ENCODE peak calls at places on chromosomes 16 and 17, in four cellular contexts. One of them, this sample, is unnamed. For H3K4me1, the result is how much of the 10 kb centered on the place peaks cover.

GRCh38 chr17:38654411-38655398 is 20.1 kb downstream of the EPOP start:
- DNase-seq in breast epithelium: no peak
- DNase-seq in stomach: no peak
- DNase-seq in keratinocyte: no peak
- DNase-seq in this sample: no peak

GRCh38 chr16:75946058-75946457 is 219.8 kb upstream of the CPHXL start:
- DNase-seq in breast epithelium: no peak
- DNase-seq in stomach: no peak
- DNase-seq in keratinocyte: no peak
- DNase-seq in this sample: no peak

GRCh38 chr17:48626470-48627241 is 498 bp upstream of the HOXB9 start:
- DNase-seq in breast epithelium: no peak
- DNase-seq in stomach: no peak
- DNase-seq in keratinocyte: no peak
- DNase-seq in this sample: no peak

GRCh38 chr17:79711715-79712305 is 18.9 kb upstream of the ENPP7 start:
- DNase-seq in breast epithelium: peak
- DNase-seq in stomach: no peak
- DNase-seq in keratinocyte: no peak
- DNase-seq in this sample: no peak

GRCh38 chr17:64777413-64778101 is 115.5 kb upstream of the SMURF2 start:
- DNase-seq in breast epithelium: no peak
- DNase-seq in stomach: no peak
- DNase-seq in keratinocyte: no peak
- DNase-seq in this sample: peak

GRCh38 chr16:47887496-47887895 is 268.3 kb downstream of the ABCC12 start:
- DNase-seq in breast epithelium: no peak
- DNase-seq in stomach: no peak
- DNase-seq in keratinocyte: peak
- DNase-seq in this sample: no peak

GRCh38 chr16:83715217-83715920 is 92.4 kb upstream of the HSBP1 start:
- DNase-seq in breast epithelium: no peak
- DNase-seq in stomach: peak
- DNase-seq in keratinocyte: no peak
- DNase-seq in this sample: peak

GRCh38 chr17:63701477-63702222 is 1.7 kb upstream of the LIMD2 start:
- DNase-seq in breast epithelium: no peak
- DNase-seq in stomach: peak
- DNase-seq in keratinocyte: no peak
- DNase-seq in this sample: no peak

GRCh38 chr16:63323055-63323454 is 1286.8 kb upstream of the CDH8 start:
- DNase-seq in breast epithelium: no peak
- DNase-seq in stomach: no peak
- DNase-seq in keratinocyte: no peak
- DNase-seq in this sample: no peak

GRCh38 chr17:70006159-70006558 is 68.9 kb upstream of the KCNJ16 start:
- DNase-seq in breast epithelium: no peak
- DNase-seq in stomach: no peak
- DNase-seq in keratinocyte: no peak
- DNase-seq in this sample: no peak

GRCh38 chr17:41512789-41513547 is 5.7 kb downstream of the KRT15 start:
- DNase-seq in breast epithelium: no peak
- DNase-seq in stomach: no peak
- DNase-seq in keratinocyte: no peak
- DNase-seq in this sample: no peak

GRCh38 chr17:6232768-6233130 is 162.6 kb downstream of the WSCD1 start:
- DNase-seq in breast epithelium: no peak
- DNase-seq in stomach: no peak
- DNase-seq in keratinocyte: no peak
- DNase-seq in this sample: no peak

GRCh38 chr16:71249399-71249798 is 18.9 kb upstream of the HYDIN start:
- DNase-seq in breast epithelium: no peak
- DNase-seq in stomach: no peak
- DNase-seq in keratinocyte: no peak
- DNase-seq in this sample: no peak

GRCh38 chr16:83970430-83970815 is 2.4 kb downstream of the NECAB2 start:
- DNase-seq in breast epithelium: no peak
- DNase-seq in stomach: no peak
- DNase-seq in keratinocyte: no peak
- DNase-seq in this sample: no peak

GRCh38 chr16:87965973-87966667 is 14.9 kb downstream of the BANP start:
- DNase-seq in breast epithelium: no peak
- DNase-seq in stomach: no peak
- DNase-seq in keratinocyte: no peak
- DNase-seq in this sample: no peak

GRCh38 chr16:76176153-76176552 is 101.0 kb upstream of the CNTNAP4 start:
- DNase-seq in breast epithelium: no peak
- DNase-seq in stomach: no peak
- DNase-seq in keratinocyte: no peak
- DNase-seq in this sample: no peak

GRCh38 chr16:19774024-19774423 is 56.0 kb downstream of the IQCK start:
- DNase-seq in breast epithelium: no peak
- DNase-seq in stomach: no peak
- DNase-seq in keratinocyte: no peak
- DNase-seq in this sample: no peak

GRCh38 chr16:65071371-65072311 is 50.2 kb downstream of the CDH11 start:
- DNase-seq in breast epithelium: no peak
- DNase-seq in stomach: no peak
- DNase-seq in keratinocyte: no peak
- DNase-seq in this sample: peak

GRCh38 chr17:38540514-38540913 is 65.2 kb downstream of the SRCIN1 start:
- DNase-seq in breast epithelium: no peak
- DNase-seq in stomach: no peak
- DNase-seq in keratinocyte: no peak
- DNase-seq in this sample: no peak

GRCh38 chr16:87426423-87427215 is 34.5 kb downstream of the MAP1LC3B start:
- DNase-seq in breast epithelium: no peak
- DNase-seq in stomach: no peak
- DNase-seq in keratinocyte: no peak
- DNase-seq in this sample: no peak

GRCh38 chr17:40242774-40243173 is 23.7 kb downstream of the WIPF2 start:
- DNase-seq in breast epithelium: no peak
- DNase-seq in stomach: no peak
- DNase-seq in keratinocyte: no peak
- DNase-seq in this sample: no peak

GRCh38 chr17:66782866-66783265 is 52.1 kb upstream of the CACNG5 start:
- DNase-seq in breast epithelium: no peak
- DNase-seq in stomach: no peak
- DNase-seq in keratinocyte: no peak
- DNase-seq in this sample: no peak

GRCh38 chr16:47977802-47978201 is 178.0 kb downstream of the ABCC12 start:
- DNase-seq in breast epithelium: no peak
- DNase-seq in stomach: no peak
- DNase-seq in keratinocyte: no peak
- DNase-seq in this sample: no peak

GRCh38 chr17:34892864-34893263 is 68.4 kb downstream of the CCT6B start:
- DNase-seq in breast epithelium: no peak
- DNase-seq in stomach: no peak
- DNase-seq in keratinocyte: no peak
- DNase-seq in this sample: no peak

DNA sequence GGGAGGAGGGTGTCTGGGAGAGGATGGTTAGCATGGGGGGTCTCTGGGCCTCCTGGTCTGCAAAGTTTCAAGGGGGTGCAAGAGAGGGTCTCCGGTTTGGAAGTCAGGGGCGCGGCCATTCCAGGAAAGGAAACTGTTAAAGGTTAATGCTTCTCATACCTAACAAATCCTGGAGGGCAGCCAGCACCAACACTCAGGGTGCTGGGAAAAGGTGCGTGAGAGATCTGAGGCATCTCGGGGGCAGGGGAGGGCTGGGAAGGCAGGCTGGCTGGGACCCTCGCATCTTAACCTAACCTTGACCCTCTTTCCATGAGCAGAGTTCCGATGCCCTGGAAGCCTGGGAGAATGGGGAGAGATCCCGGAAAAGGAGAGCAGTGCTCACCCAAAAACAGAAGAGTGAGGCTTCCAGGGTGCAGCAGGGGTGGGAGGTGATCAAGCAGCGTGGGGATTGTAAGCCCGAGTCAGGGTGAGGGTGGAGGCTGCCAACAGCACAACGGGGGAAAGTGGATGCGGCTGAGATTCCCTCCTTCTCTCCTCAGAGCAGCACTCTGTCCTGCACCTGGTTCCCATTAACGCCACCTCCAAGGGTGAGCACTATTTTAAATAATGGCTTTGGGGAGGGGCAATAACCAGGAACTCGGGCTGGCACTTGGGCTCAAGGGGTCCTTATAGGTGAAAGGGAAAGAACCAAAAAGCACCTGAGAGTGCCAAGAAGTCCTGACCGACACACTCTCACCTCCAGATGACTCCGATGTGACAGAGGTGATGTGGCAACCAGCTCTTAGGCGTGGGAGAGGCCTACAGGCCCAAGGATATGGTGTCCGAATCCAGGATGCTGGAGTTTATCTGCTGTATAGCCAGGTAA is 989 bp downstream of the TNFSF13 start:
- DNase-seq in breast epithelium: peak
- DNase-seq in stomach: peak
- DNase-seq in keratinocyte: no peak
- DNase-seq in this sample: no peak
- H3K4me3 ChIP-seq in breast epithelium: peak
- H3K4me3 ChIP-seq in stomach: peak
- H3K4me3 ChIP-seq in keratinocyte: peak
- H3K4me3 ChIP-seq in this sample: peak

DNA sequence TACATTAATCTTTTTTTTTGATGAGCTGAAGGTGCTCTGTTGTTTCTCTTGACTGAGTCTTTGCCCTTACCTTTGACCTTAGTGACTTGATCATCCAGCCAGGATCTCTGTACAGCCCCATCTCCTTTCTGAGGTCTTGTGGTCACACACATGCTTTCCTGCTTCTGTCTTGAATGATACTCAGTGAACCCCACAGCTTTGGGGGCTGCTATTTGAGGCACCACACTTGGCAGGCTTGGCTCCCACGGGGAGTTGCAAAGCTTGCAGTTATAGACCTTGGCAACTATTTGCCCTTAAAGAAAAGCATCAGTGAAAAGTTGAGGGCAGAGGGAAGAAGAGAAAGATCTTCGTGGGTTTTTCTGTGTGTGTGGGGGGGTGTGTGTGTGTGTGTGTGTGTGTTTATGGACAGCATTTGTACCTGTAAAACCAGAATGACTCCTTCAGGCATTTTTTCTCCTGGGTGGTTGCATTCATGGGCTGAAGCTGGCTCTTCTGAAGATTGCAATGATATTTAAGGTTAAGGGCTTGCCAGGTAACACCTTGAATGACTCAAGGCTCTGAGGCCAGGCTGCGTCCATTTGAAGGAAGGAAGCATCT is 101.6 kb downstream of the MSI2 start:
- DNase-seq in breast epithelium: peak
- DNase-seq in stomach: no peak
- DNase-seq in keratinocyte: no peak
- DNase-seq in this sample: no peak
- H3K4me1 ChIP-seq in breast epithelium: under half
- H3K4me1 ChIP-seq in stomach: under half
- H3K4me1 ChIP-seq in keratinocyte: under half
- H3K4me1 ChIP-seq in this sample: under half

DNA sequence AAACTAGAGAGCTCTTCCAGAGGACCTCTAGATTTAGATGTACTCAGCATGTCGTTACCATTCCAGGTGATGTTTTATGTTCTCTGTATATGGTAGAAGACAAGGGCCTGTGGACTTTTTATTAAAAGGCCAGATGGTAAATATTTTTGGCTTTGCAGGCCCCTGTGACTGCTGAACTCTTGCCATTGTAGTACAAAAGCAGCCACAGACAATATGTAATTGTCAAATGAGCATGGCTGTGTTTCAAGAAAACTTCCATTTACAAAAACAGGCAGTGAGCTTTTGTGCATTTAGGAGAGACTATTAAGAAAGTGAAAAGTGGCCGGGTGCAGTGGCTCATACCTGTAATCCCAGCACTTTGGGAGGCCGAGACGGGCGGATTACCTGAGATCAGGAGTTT is 4.6 kb downstream of the NIP7 start:
- DNase-seq in breast epithelium: no peak
- DNase-seq in stomach: no peak
- DNase-seq in keratinocyte: no peak
- DNase-seq in this sample: no peak
- TF ChIP-seq CTCF in breast epithelium: no peak
- TF ChIP-seq CTCF in stomach: no peak
- TF ChIP-seq CTCF in keratinocyte: no peak
- TF ChIP-seq CTCF in this sample: no peak

GRCh38 chr17:82751571-82752370 is at the start of gene TBCD:
- DNase-seq in breast epithelium: peak
- DNase-seq in stomach: peak
- DNase-seq in keratinocyte: no peak
- DNase-seq in this sample: peak

GRCh38 chr17:82752371-82753200 is 721 bp downstream of the TBCD start:
- DNase-seq in breast epithelium: no peak
- DNase-seq in stomach: no peak
- DNase-seq in keratinocyte: no peak
- DNase-seq in this sample: no peak

GRCh38 chr17:82753516-82753915 is 1.7 kb downstream of the TBCD start:
- DNase-seq in breast epithelium: no peak
- DNase-seq in stomach: no peak
- DNase-seq in keratinocyte: no peak
- DNase-seq in this sample: no peak

GRCh38 chr17:82754297-82755208 is 2.7 kb downstream of the TBCD start:
- DNase-seq in breast epithelium: no peak
- DNase-seq in stomach: no peak
- DNase-seq in keratinocyte: peak
- DNase-seq in this sample: no peak

DNA sequence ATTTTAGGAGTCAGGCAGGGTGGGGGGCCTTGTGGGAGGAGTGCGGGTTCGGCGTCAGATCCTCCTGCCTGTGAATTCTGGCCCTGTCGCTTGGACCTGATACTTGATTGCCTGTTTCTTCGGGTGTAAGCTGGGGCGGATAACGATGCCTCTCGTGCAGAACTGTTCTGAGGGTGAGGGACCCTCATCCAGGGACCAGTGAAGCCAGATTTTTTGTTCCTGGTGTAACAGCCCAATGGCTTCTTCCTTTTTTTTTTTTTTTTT is 1.3 kb downstream of the TBCD start:
- DNase-seq in breast epithelium: no peak
- DNase-seq in stomach: no peak
- DNase-seq in keratinocyte: no peak
- DNase-seq in this sample: no peak
- H3K4me3 ChIP-seq in breast epithelium: peak
- H3K4me3 ChIP-seq in stomach: peak
- H3K4me3 ChIP-seq in keratinocyte: peak
- H3K4me3 ChIP-seq in this sample: peak

DNA sequence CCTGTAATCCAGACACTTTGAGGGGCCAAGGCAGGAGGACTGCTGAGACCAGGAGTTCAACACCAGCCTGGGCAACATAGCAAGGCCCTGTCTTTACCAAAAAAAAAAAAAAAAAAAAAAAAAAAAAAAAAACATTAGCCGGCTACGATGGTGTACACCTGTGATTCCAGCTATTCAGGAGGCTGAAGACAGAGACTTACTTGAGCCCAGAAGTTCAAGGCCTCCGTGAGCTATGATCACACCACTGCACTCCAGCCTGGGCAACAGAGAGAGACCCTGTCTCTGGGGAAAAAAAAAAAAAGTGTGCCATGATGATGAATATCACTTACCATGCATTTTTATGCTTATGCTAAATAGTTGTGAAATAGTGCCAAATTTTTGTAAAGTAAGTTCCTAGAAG is 197.0 kb downstream of the LGALS9B start:
- DNase-seq in breast epithelium: no peak
- DNase-seq in stomach: no peak
- DNase-seq in keratinocyte: no peak
- DNase-seq in this sample: no peak
- H3K4me1 ChIP-seq in breast epithelium: under half
- H3K4me1 ChIP-seq in stomach: under half
- H3K4me1 ChIP-seq in keratinocyte: under half
- H3K4me1 ChIP-seq in this sample: under half

This sample was measured in ascending aorta.